ENCODE peak calls at places on chromosome 14, in six cellular contexts. A is stimulated activated CD4-positive, alpha-beta T cell treated with anti-CD3 and anti-CD28 coated beads, Interleukin-1b, Interleukin-23, amount 100 ng/mL, for 1 hour; J is amniotic stem cell; X is ACHN; N is stimulated activated naive CD4-positive, alpha-beta T cell; M is AG08396. V is an unnamed sample.

GRCh38 chr14:75383721-75384120 is 44.1 kb upstream of the JDP2 start:
- DNase-seq in X (no peak), N (no peak), J (no peak), M (no peak), A (no peak), V (no peak)

GRCh38 chr14:39268393-39268792 is 34.7 kb downstream of the MIA2 start:
- DNase-seq in A (no peak), X (peak), J (no peak), M (no peak), N (no peak), V (no peak)

GRCh38 chr14:22848391-22849164 is 12.2 kb downstream of the MMP14 start:
- DNase-seq in A (no peak), M (peak), X (no peak), J (no peak), N (no peak), V (no peak)

GRCh38 chr14:49970474-49971147 is 77.7 kb downstream of the ARF6 start:
- DNase-seq in M (no peak), A (no peak), X (no peak), N (no peak), J (no peak), V (no peak)

GRCh38 chr14:69756298-69756697 is 10.6 kb upstream of the SRSF5 start:
- DNase-seq in J (no peak), N (no peak), M (no peak), X (no peak), A (no peak), V (no peak)

GRCh38 chr14:65302571-65303184 is 109.9 kb upstream of the FUT8 start:
- DNase-seq in X (no peak), M (no peak), N (no peak), A (no peak), J (no peak), V (no peak)

GRCh38 chr14:23877538-23878180 is 75.9 kb upstream of the DHRS4 start:
- DNase-seq in M (no peak), N (no peak), X (no peak), J (no peak), A (no peak), V (no peak)

GRCh38 chr14:93708800-93709199 is 79.5 kb downstream of the PRIMA1 start:
- DNase-seq in J (no peak), X (no peak), A (no peak), N (no peak), M (no peak), V (no peak)

GRCh38 chr14:51805541-51805940 is 54.9 kb upstream of the GNG2 start:
- DNase-seq in X (no peak), N (no peak), J (no peak), A (no peak), M (no peak), V (no peak)

GRCh38 chr14:33452982-33453381 is 497.9 kb downstream of the EGLN3 start:
- DNase-seq in A (no peak), M (no peak), X (no peak), J (no peak), N (no peak), V (no peak)

GRCh38 chr14:59018978-59019377 is 169.5 kb upstream of the DAAM1 start:
- DNase-seq in M (no peak), A (no peak), N (no peak), X (no peak), J (no peak), V (no peak)

GRCh38 chr14:46999661-47000060 is 348.1 kb upstream of the RPL10L start:
- DNase-seq in N (no peak), J (no peak), A (no peak), M (no peak), X (no peak), V (no peak)

GRCh38 chr14:88553886-88554457 is 835 bp downstream of the PTPN21 start:
- DNase-seq in X (peak), N (peak), M (no peak), A (no peak), J (no peak), V (no peak)

GRCh38 chr14:21428930-21429329 is 27.0 kb downstream of the CHD8 start:
- DNase-seq in X (peak), J (no peak), A (no peak), M (no peak), N (no peak), V (no peak)

GRCh38 chr14:100115236-100115635 is 44.2 kb downstream of the DEGS2 start:
- DNase-seq in N (no peak), X (no peak), J (no peak), M (no peak), A (no peak), V (no peak)

GRCh38 chr14:55671641-55672040 is 91.6 kb downstream of the KTN1 start:
- DNase-seq in N (no peak), M (no peak), X (no peak), J (no peak), A (no peak), V (no peak)

GRCh38 chr14:91980157-91980556 is 32.7 kb upstream of the FBLN5 start:
- DNase-seq in J (peak), A (no peak), M (peak), N (no peak), X (peak), V (no peak)

GRCh38 chr14:102544034-102544744 is 34.6 kb upstream of the ANKRD9 start:
- DNase-seq in A (no peak), X (no peak), N (no peak), M (no peak), J (no peak), V (no peak)

GRCh38 chr14:92555440-92556111 is 42.0 kb downstream of the RIN3 start:
- DNase-seq in J (no peak), X (no peak), A (no peak), N (no peak), M (no peak), V (no peak)

GRCh38 chr14:78141590-78141989 is 28.6 kb upstream of the NRXN3 start:
- DNase-seq in N (no peak), J (no peak), M (no peak), A (no peak), X (no peak), V (no peak)

GRCh38 chr14:43475762-43476161 is 1031.3 kb downstream of the FSCB start:
- DNase-seq in M (no peak), N (no peak), J (no peak), X (no peak), A (no peak), V (no peak)

GRCh38 chr14:75513911-75514672 is 8.2 kb upstream of the BATF start:
- DNase-seq in N (no peak), M (no peak), X (no peak), J (no peak), A (no peak), V (no peak)

GRCh38 chr14:70086685-70087379 is 101.9 kb downstream of the SLC8A3 start:
- DNase-seq in N (no peak), M (peak), A (no peak), X (peak), J (no peak), V (peak)

V was measured in DND-41.